ENCODE peak calls at places on chromosomes 7 and 10, in ten cellular contexts. L is dorsolateral prefrontal cortex, X is suprapubic skin, D is type B pancreatic cell, V is OCI-LY7, N is AG09309, P is fibroblast of lung, A is cardiac muscle cell, Q is left lung, F is lower lobe of right lung. R is an unnamed sample.

GRCh38 chr7:112411186-112411795 is 39.0 kb upstream of the IFRD1 start:
- DNase-seq in F (no peak), N (no peak), P (peak), D (no peak), X (no peak), V (no peak), A (peak), L (no peak), Q (no peak), R (no peak)

GRCh38 chr10:78377362-78377761 is 343.7 kb downstream of the RPS24 start:
- DNase-seq in Q (no peak), P (no peak), F (no peak), V (no peak), L (no peak), N (no peak), A (peak), X (no peak), D (no peak), R (no peak)

GRCh38 chr7:134905375-134905774 is 80.9 kb upstream of the AGBL3 start:
- DNase-seq in P (peak), X (no peak), A (peak), D (no peak), Q (peak), F (no peak), N (peak), V (no peak), L (no peak), R (no peak)

GRCh38 chr10:44993922-44994751 is 6.6 kb upstream of the ZNF22 start:
- DNase-seq in N (no peak), P (peak), L (no peak), D (no peak), A (peak), Q (no peak), V (no peak), X (no peak), F (no peak), R (no peak)

GRCh38 chr10:91528080-91528479 is 104.8 kb downstream of the PPP1R3C start:
- DNase-seq in V (no peak), F (no peak), A (no peak), L (no peak), X (no peak), P (no peak), Q (no peak), N (no peak), D (no peak), R (no peak)

GRCh38 chr10:33566426-33566825 is 232.0 kb upstream of the NRP1 start:
- DNase-seq in P (no peak), V (no peak), X (no peak), Q (no peak), N (no peak), F (no peak), A (no peak), L (no peak), D (no peak), R (no peak)

GRCh38 chr7:105268511-105269392 is 120.0 kb downstream of the SRPK2 start:
- DNase-seq in L (no peak), Q (no peak), V (peak), A (peak), N (no peak), D (no peak), F (no peak), X (no peak), P (peak), R (no peak)

GRCh38 chr7:151409555-151410404 is at the start of gene WDR86:
- DNase-seq in Q (no peak), X (peak), A (peak), V (no peak), F (no peak), N (no peak), L (no peak), P (no peak), D (peak), R (no peak)

GRCh38 chr7:51162724-51163329 is 153.8 kb downstream of the COBL start:
- DNase-seq in V (peak), L (peak), F (no peak), A (peak), Q (peak), D (peak), X (peak), N (peak), P (peak), R (peak)

GRCh38 chr7:2220506-2220905 is 12.2 kb downstream of the MAD1L1 start:
- DNase-seq in N (no peak), A (no peak), L (no peak), V (no peak), F (no peak), D (no peak), X (no peak), P (no peak), Q (no peak), R (no peak)

GRCh38 chr10:44259090-44259874 is 125.6 kb downstream of the CXCL12 start:
- DNase-seq in X (no peak), V (no peak), F (no peak), N (no peak), D (no peak), A (no peak), P (no peak), L (no peak), Q (no peak), R (no peak)

GRCh38 chr7:55326079-55326847 is 38.9 kb upstream of the LANCL2 start:
- DNase-seq in N (no peak), A (no peak), D (no peak), X (no peak), Q (no peak), V (no peak), P (peak), L (no peak), F (no peak), R (no peak)

GRCh38 chr10:66828957-66829356 is 96.9 kb upstream of the LRRTM3 start:
- DNase-seq in N (no peak), V (no peak), Q (no peak), X (no peak), A (no peak), L (no peak), P (no peak), F (no peak), D (no peak), R (no peak)
- TF ChIP-seq CTCF in N (no peak), V (no peak), Q (no peak), X (no peak), A (no peak), L (no peak), P (no peak), F (no peak), D (no peak), R (no peak)

DNA sequence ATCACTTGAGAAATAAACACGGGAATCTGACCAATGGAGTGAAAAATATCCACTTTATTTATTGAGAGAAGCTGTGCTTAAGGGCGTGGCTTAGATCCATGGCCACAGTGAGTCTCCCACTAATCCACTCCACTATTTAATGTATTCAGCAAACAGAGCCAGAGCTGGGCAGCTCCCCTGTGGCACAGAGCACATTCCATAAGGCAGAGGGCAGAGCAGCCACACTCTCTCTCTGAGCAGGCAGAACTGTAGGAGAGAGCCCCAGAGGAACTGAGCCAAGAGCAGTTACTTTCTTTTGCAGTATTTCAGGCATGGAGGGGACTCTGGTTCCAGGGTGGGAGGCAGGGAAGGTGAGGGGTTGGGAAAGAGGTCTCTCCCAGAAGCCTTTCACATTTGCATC is 106.0 kb downstream of the GALNT17 start:
- DNase-seq in P (no peak), X (no peak), V (no peak), F (no peak), D (no peak), A (no peak), Q (no peak), L (no peak), N (no peak), R (no peak)
- TF ChIP-seq CTCF in P (no peak), X (no peak), V (no peak), F (no peak), D (no peak), A (no peak), Q (no peak), L (no peak), N (no peak), R (no peak)

GRCh38 chr7:30134523-30135270 is at the start of gene MTURN:
- DNase-seq in V (peak), D (peak), Q (peak), F (peak), A (peak), P (peak), L (peak), X (peak), N (no peak), R (peak)
- TF ChIP-seq CTCF in V (no peak), D (peak), Q (no peak), F (no peak), A (no peak), P (no peak), L (no peak), X (no peak), N (no peak), R (no peak)

GRCh38 chr7:130560972-130561371 is 69.1 kb downstream of the MEST start:
- DNase-seq in N (peak), F (no peak), A (peak), X (no peak), P (peak), L (no peak), Q (no peak), D (no peak), V (peak), R (no peak)
- TF ChIP-seq CTCF in N (peak), F (peak), A (peak), X (no peak), P (peak), L (no peak), Q (no peak), D (peak), V (peak), R (no peak)

GRCh38 chr7:150383710-150384397 is 4.7 kb downstream of the ZNF775 start:
- DNase-seq in L (peak), F (no peak), D (peak), Q (no peak), A (no peak), V (no peak), N (no peak), X (no peak), P (no peak), R (no peak)
- TF ChIP-seq CTCF in L (no peak), F (no peak), D (peak), Q (no peak), A (no peak), V (no peak), N (no peak), X (no peak), P (no peak), R (no peak)

DNA sequence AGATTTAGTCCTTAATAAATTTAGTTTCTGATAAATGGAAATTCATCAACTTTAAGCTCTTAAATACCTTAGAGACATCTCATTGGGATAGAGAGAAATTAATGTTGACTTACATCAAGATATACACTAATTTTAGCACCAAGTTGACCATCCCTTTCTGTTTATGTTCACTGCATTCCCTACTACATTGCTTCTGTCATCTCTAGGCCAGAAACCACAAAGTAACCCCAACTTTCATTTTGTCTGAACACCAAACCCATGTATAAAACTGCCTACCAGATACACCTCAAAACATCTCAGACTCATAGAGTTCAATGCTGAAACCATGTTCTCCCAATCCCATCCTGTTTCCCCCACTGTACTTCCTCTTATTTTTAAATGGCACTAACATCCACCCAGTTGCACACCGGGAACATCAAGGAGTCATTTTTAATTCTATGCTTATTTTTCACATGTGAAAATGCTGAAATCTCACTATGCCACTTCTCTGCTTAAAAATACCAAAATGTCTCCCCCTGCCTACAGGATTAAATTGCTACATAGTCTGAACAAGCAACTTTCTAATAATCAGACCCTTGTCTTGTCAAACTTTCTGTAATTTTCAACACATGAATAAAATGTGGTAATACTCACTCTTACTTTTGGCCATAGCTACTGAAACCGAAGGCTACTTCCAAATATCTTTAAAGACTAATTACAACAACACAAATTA is 201.6 kb downstream of the SEMA3D start:
- DNase-seq in A (peak), F (no peak), V (no peak), X (no peak), D (no peak), P (peak), L (no peak), Q (no peak), N (no peak), R (no peak)
- TF ChIP-seq CTCF in A (no peak), F (no peak), V (no peak), X (no peak), D (no peak), P (no peak), L (no peak), Q (no peak), N (no peak), R (no peak)

R was measured in natural killer cell.